ENCODE peak calls at places on chromosomes 6 and 20, in four cellular contexts. B, G, W and Z are unnamed samples.

GRCh38 chr20:49433387-49433786 is 49.1 kb downstream of the KCNB1 start:
- DNase-seq in B (no peak), G (no peak), W (no peak), Z (no peak)

GRCh38 chr20:23414526-23415188 is 6.6 kb downstream of the NAPB start:
- DNase-seq in B (no peak), G (no peak), W (no peak), Z (no peak)

GRCh38 chr20:584375-585301 is 25.5 kb downstream of the TCF15 start:
- DNase-seq in B (no peak), G (no peak), W (peak), Z (no peak)

GRCh38 chr6:50718566-50718965 is 5.2 kb downstream of the TFAP2D start:
- DNase-seq in B (no peak), G (no peak), W (no peak), Z (no peak)

GRCh38 chr6:113644861-113645575 is 212.1 kb upstream of the MARCKS start:
- DNase-seq in B (no peak), G (no peak), W (peak), Z (no peak)

GRCh38 chr6:145070791-145071190 is 664.5 kb downstream of the EPM2A start:
- DNase-seq in B (no peak), G (no peak), W (peak), Z (no peak)

GRCh38 chr20:41748051-41748450 is 129.9 kb upstream of the CHD6 start:
- DNase-seq in B (no peak), G (no peak), W (no peak), Z (no peak)

GRCh38 chr20:46823271-46823747 is 71.3 kb upstream of the EYA2 start:
- DNase-seq in B (no peak), G (no peak), W (peak), Z (no peak)

GRCh38 chr6:52371656-52372151 is 9.8 kb downstream of the PAQR8 start:
- DNase-seq in B (no peak), G (no peak), W (peak), Z (no peak)

GRCh38 chr6:45495404-45496084 is 117.8 kb upstream of the SUPT3H start:
- DNase-seq in B (peak), G (no peak), W (no peak), Z (no peak)

GRCh38 chr6:131651782-131652181 is 14.7 kb downstream of the ENPP3 start:
- DNase-seq in B (no peak), G (no peak), W (no peak), Z (no peak)

GRCh38 chr6:6494677-6495076 is 93.8 kb upstream of the LY86 start:
- DNase-seq in B (no peak), G (peak), W (peak), Z (peak)

GRCh38 chr6:34865107-34865506 is 22.7 kb downstream of the TAF11 start:
- DNase-seq in B (no peak), G (no peak), W (no peak), Z (no peak)

GRCh38 chr20:41052742-41053419 is 24.3 kb downstream of the TOP1 start:
- DNase-seq in B (no peak), G (no peak), W (peak), Z (no peak)

GRCh38 chr6:43977404-43978111 is 149.7 kb downstream of the MRPL14 start:
- DNase-seq in B (no peak), G (no peak), W (no peak), Z (no peak)

GRCh38 chr6:14770572-14770971 is 475.3 kb upstream of the JARID2 start:
- DNase-seq in B (no peak), G (no peak), W (peak), Z (no peak)

GRCh38 chr6:56891754-56892153 is 63.2 kb upstream of the BEND6 start:
- DNase-seq in B (no peak), G (no peak), W (peak), Z (no peak)

GRCh38 chr6:125798734-125799510 is 8.2 kb downstream of the NCOA7 start:
- DNase-seq in B (no peak), G (no peak), W (no peak), Z (no peak)